ENCODE peak calls at places on chromosomes 5 and 9, in eight cellular contexts. J is lower leg skin, R is endothelial cell, Z is heart right ventricle, V is spleen, F is GM23338, S is RWPE1, P is type B pancreatic cell. D is an unnamed sample.

GRCh38 chr9:106875548-106875947 is 12.6 kb downstream of the ZNF462 start:
- DNase-seq in J (no peak), R (no peak), Z (peak), V (no peak), F (no peak), S (no peak), P (no peak), D (no peak)

GRCh38 chr5:68478306-68479091 is 262.9 kb downstream of the PIK3R1 start:
- DNase-seq in J (no peak), R (no peak), Z (no peak), V (no peak), F (no peak), S (no peak), P (no peak), D (no peak)

GRCh38 chr5:180470966-180471582 is 23.1 kb upstream of the CNOT6 start:
- DNase-seq in J (peak), R (peak), Z (peak), V (peak), F (peak), S (peak), P (no peak), D (peak)

GRCh38 chr5:178895615-178896571 is at the start of gene ZFP2:
- DNase-seq in J (peak), R (peak), Z (peak), V (peak), F (peak), S (peak), P (peak), D (peak)

GRCh38 chr5:67193479-67193878 is 3.1 kb downstream of the CD180 start:
- DNase-seq in J (no peak), R (no peak), Z (no peak), V (no peak), F (no peak), S (no peak), P (no peak), D (no peak)

GRCh38 chr5:141507387-141508091 is 18.7 kb downstream of the PCDHGC5 start:
- DNase-seq in J (no peak), R (no peak), Z (peak), V (no peak), F (no peak), S (no peak), P (no peak), D (no peak)

GRCh38 chr5:9468070-9468388 is 77.8 kb downstream of the SEMA5A start:
- DNase-seq in J (peak), R (no peak), Z (no peak), V (no peak), F (no peak), S (peak), P (no peak), D (no peak)

GRCh38 chr9:36218011-36218410 is 27.3 kb downstream of the CLTA start:
- DNase-seq in J (no peak), R (no peak), Z (no peak), V (no peak), F (no peak), S (no peak), P (no peak), D (no peak)

GRCh38 chr5:58016329-58016728 is 443.6 kb downstream of the PLK2 start:
- DNase-seq in J (no peak), R (no peak), Z (no peak), V (no peak), F (no peak), S (peak), P (no peak), D (no peak)

GRCh38 chr5:115349001-115349817 is 52.8 kb upstream of the CCDC112 start:
- DNase-seq in J (peak), R (no peak), Z (no peak), V (no peak), F (no peak), S (peak), P (no peak), D (no peak)

GRCh38 chr5:73687357-73687756 is 61.4 kb downstream of the ARHGEF28 start:
- DNase-seq in J (no peak), R (no peak), Z (no peak), V (no peak), F (no peak), S (no peak), P (no peak), D (no peak)

GRCh38 chr5:76204713-76205112 is 121.5 kb downstream of the SV2C start:
- DNase-seq in J (peak), R (peak), Z (no peak), V (no peak), F (peak), S (peak), P (no peak), D (no peak)

GRCh38 chr9:93210324-93210973 is 26.5 kb downstream of the WNK2 start:
- DNase-seq in J (no peak), R (no peak), Z (no peak), V (peak), F (no peak), S (no peak), P (no peak), D (no peak)

GRCh38 chr9:120532475-120532874 is 47.5 kb downstream of the CDK5RAP2 start:
- DNase-seq in J (peak), R (no peak), Z (no peak), V (no peak), F (no peak), S (peak), P (no peak), D (no peak)

GRCh38 chr5:126831175-126831574 is 54.2 kb downstream of the LMNB1 start:
- DNase-seq in J (no peak), R (no peak), Z (no peak), V (no peak), F (no peak), S (no peak), P (no peak), D (no peak)

GRCh38 chr5:172530406-172530805 is 76.1 kb upstream of the SH3PXD2B start:
- DNase-seq in J (peak), R (no peak), Z (no peak), V (peak), F (no peak), S (no peak), P (peak), D (no peak)

GRCh38 chr9:81686614-81687520 is 2.5 kb downstream of the TLE1 start:
- DNase-seq in J (peak), R (peak), Z (peak), V (peak), F (peak), S (peak), P (peak), D (peak)

GRCh38 chr9:30103647-30104394 is 2280.6 kb upstream of the ACO1 start:
- DNase-seq in J (no peak), R (no peak), Z (no peak), V (no peak), F (no peak), S (no peak), P (no peak), D (no peak)

GRCh38 chr5:17952231-17952630 is 318.0 kb downstream of the TAF11L14 start:
- DNase-seq in J (no peak), R (no peak), Z (no peak), V (no peak), F (no peak), S (no peak), P (no peak), D (no peak)

GRCh38 chr5:97133106-97133505 is 9.3 kb downstream of the LIX1 start:
- DNase-seq in J (no peak), R (no peak), Z (no peak), V (no peak), F (no peak), S (no peak), P (no peak), D (no peak)

GRCh38 chr5:6832994-6833393 is 119.8 kb downstream of the TENT4A start:
- DNase-seq in J (no peak), R (no peak), Z (no peak), V (no peak), F (no peak), S (no peak), P (no peak), D (no peak)

GRCh38 chr5:149561848-149562247 is 10.6 kb upstream of the CSNK1A1 start:
- DNase-seq in J (no peak), R (no peak), Z (peak), V (no peak), F (peak), S (peak), P (no peak), D (no peak)

GRCh38 chr9:93815135-93815534 is 140.0 kb downstream of the BARX1 start:
- DNase-seq in J (no peak), R (no peak), Z (no peak), V (no peak), F (no peak), S (no peak), P (peak), D (no peak)

GRCh38 chr9:114484854-114485443 is 20.3 kb downstream of the WHRN start:
- DNase-seq in J (no peak), R (no peak), Z (no peak), V (no peak), F (no peak), S (peak), P (no peak), D (no peak)

GRCh38 chr9:77019010-77019809 is at the start of gene FOXB2:
- DNase-seq in J (no peak), R (peak), Z (no peak), V (no peak), F (peak), S (no peak), P (no peak), D (peak)

GRCh38 chr5:39584921-39585320 is 160.1 kb upstream of the DAB2 start:
- DNase-seq in J (no peak), R (no peak), Z (no peak), V (no peak), F (no peak), S (no peak), P (no peak), D (no peak)

GRCh38 chr9:133787749-133788015 is 49.5 kb upstream of the SARDH start:
- DNase-seq in J (no peak), R (no peak), Z (no peak), V (peak), F (peak), S (peak), P (no peak), D (no peak)

GRCh38 chr9:91134608-91135007 is 227.1 kb downstream of the AUH start:
- DNase-seq in J (no peak), R (no peak), Z (no peak), V (no peak), F (no peak), S (no peak), P (no peak), D (no peak)

GRCh38 chr5:176619569-176620332 is 9.8 kb upstream of the GPRIN1 start:
- DNase-seq in J (no peak), R (no peak), Z (no peak), V (no peak), F (peak), S (no peak), P (no peak), D (no peak)

GRCh38 chr5:6328173-6328572 is 50.2 kb downstream of the MED10 start:
- DNase-seq in J (no peak), R (peak), Z (peak), V (no peak), F (peak), S (peak), P (no peak), D (peak)

GRCh38 chr9:86639899-86640379 is 285.7 kb upstream of the TUT7 start:
- DNase-seq in J (no peak), R (peak), Z (no peak), V (no peak), F (peak), S (no peak), P (no peak), D (no peak)

GRCh38 chr5:8461543-8461942 is 592.6 kb downstream of the MTRR start:
- DNase-seq in J (no peak), R (no peak), Z (no peak), V (no peak), F (no peak), S (no peak), P (no peak), D (no peak)

GRCh38 chr5:6307304-6307703 is 71.0 kb downstream of the MED10 start:
- DNase-seq in J (no peak), R (no peak), Z (no peak), V (no peak), F (no peak), S (no peak), P (no peak), D (no peak)

DNA sequence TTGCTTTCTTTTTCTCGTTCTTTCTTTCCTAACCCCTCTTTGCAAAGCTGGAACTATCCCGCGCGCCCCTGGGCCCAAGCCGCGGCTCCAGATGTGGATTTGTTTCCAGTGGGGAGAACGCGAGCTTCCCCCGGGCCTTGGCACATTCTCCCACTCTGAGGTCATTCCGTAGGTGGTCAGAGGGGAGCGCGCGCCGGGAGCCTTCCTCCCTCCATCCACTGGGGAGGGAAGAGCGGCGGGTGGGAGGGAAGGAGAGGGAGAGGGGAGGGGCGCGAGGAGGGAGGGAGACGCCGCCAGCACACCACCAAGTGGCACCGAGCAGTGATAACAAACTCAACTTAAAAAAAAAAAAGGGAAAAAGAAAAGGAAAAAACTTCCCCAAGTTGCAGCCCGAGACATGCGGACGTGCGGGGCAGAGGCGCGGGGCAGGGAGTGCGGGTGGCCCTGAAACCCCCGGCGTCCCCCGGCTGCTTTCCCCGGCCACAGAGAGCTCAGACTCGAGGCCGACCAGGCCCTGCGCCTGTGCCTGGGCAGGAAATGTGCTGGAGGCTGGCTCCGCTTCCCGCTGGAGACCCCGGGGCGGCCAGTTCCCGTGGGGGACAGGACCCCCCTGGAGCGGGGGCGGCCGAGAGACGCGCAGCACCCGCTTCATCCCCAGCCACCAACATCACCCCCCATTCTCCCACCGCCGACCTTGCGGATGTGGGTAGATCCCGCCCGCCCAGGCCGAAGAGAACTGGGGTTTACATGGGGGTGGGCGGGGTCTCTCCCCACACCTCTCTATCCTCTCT is 3.1 kb downstream of the IER5L start:
- DNase-seq in J (peak), R (peak), Z (peak), V (peak), F (peak), S (peak), P (no peak), D (peak)
- TF ChIP-seq CTCF in J (no peak), R (no peak), Z (no peak), V (no peak), F (peak), S (no peak), P (peak), D (peak)

GRCh38 chr9:129353697-129354336 is 175.8 kb upstream of the IER5L start:
- DNase-seq in J (no peak), R (no peak), Z (no peak), V (no peak), F (no peak), S (no peak), P (no peak), D (no peak)
- TF ChIP-seq CTCF in J (no peak), R (no peak), Z (no peak), V (no peak), F (no peak), S (no peak), P (no peak), D (no peak)

GRCh38 chr5:92518318-92518913 is 1062.6 kb downstream of the NR2F1-AS1 start:
- DNase-seq in J (no peak), R (peak), Z (no peak), V (no peak), F (peak), S (peak), P (no peak), D (no peak)
- TF ChIP-seq CTCF in J (no peak), R (peak), Z (peak), V (no peak), F (peak), S (peak), P (peak), D (peak)

GRCh38 chr9:23603311-23603710 is 222.7 kb downstream of the ELAVL2 start:
- DNase-seq in J (no peak), R (no peak), Z (no peak), V (no peak), F (no peak), S (no peak), P (no peak), D (no peak)

GRCh38 chr9:23611874-23612273 is 214.2 kb downstream of the ELAVL2 start:
- DNase-seq in J (no peak), R (no peak), Z (no peak), V (no peak), F (no peak), S (no peak), P (no peak), D (no peak)

GRCh38 chr9:23606107-23606506 is 219.9 kb downstream of the ELAVL2 start:
- DNase-seq in J (no peak), R (no peak), Z (no peak), V (no peak), F (no peak), S (no peak), P (no peak), D (no peak)

GRCh38 chr9:23608456-23608855 is 217.6 kb downstream of the ELAVL2 start:
- DNase-seq in J (no peak), R (no peak), Z (no peak), V (no peak), F (no peak), S (no peak), P (no peak), D (no peak)
- TF ChIP-seq CTCF in J (no peak), R (no peak), Z (no peak), V (no peak), F (no peak), S (no peak), P (no peak), D (no peak)

DNA sequence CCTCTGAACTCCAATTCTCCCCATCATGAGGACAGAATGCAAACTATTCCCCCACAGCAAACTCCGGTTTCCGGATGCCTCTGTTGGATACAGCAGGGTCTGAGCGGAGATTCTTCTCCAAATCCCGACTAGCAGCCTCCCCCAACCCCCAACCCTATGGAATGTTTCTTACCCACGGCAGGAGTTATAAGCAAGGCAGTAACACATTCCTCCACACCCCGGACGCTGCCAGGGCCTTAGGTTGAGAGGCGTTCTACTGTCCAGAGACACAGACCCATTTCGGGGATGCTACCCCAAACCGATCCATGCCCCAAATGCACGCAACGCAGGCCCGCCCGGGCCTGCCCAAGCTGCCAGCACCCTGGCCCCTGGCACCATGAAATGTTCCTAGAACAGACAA is 85.6 kb upstream of the LMX1B start:
- DNase-seq in J (no peak), R (no peak), Z (no peak), V (peak), F (no peak), S (no peak), P (no peak), D (no peak)
- TF ChIP-seq CTCF in J (no peak), R (no peak), Z (no peak), V (no peak), F (no peak), S (no peak), P (no peak), D (no peak)

GRCh38 chr5:15951550-15951949 is 228.0 kb downstream of the MARCHF11 start:
- DNase-seq in J (no peak), R (no peak), Z (no peak), V (no peak), F (no peak), S (no peak), P (no peak), D (no peak)

GRCh38 chr5:15951126-15951525 is 228.5 kb downstream of the MARCHF11 start:
- DNase-seq in J (no peak), R (no peak), Z (no peak), V (no peak), F (no peak), S (no peak), P (no peak), D (no peak)

GRCh38 chr5:15943487-15943886 is 236.1 kb downstream of the MARCHF11 start:
- DNase-seq in J (no peak), R (no peak), Z (no peak), V (no peak), F (no peak), S (no peak), P (no peak), D (no peak)

GRCh38 chr5:15946026-15946425 is 233.6 kb downstream of the MARCHF11 start:
- DNase-seq in J (no peak), R (no peak), Z (no peak), V (no peak), F (no peak), S (no peak), P (no peak), D (no peak)

GRCh38 chr5:15948225-15948624 is 231.4 kb downstream of the MARCHF11 start:
- DNase-seq in J (no peak), R (no peak), Z (no peak), V (no peak), F (no peak), S (no peak), P (no peak), D (no peak)
- TF ChIP-seq CTCF in J (no peak), R (no peak), Z (no peak), V (no peak), F (peak), S (no peak), P (no peak), D (no peak)

GRCh38 chr5:55919625-55920024 is 68.5 kb downstream of the IL31RA start:
- DNase-seq in J (no peak), R (no peak), Z (no peak), V (no peak), F (no peak), S (no peak), P (no peak), D (no peak)

GRCh38 chr5:55921617-55922016 is 70.5 kb downstream of the IL31RA start:
- DNase-seq in J (no peak), R (no peak), Z (no peak), V (no peak), F (no peak), S (no peak), P (no peak), D (no peak)

GRCh38 chr5:55923177-55923872 is 71.4 kb downstream of the IL6ST start:
- DNase-seq in J (no peak), R (peak), Z (peak), V (no peak), F (peak), S (no peak), P (no peak), D (no peak)

GRCh38 chr5:55918097-55919035 is 67.2 kb downstream of the IL31RA start:
- DNase-seq in J (no peak), R (no peak), Z (no peak), V (no peak), F (no peak), S (no peak), P (no peak), D (no peak)

GRCh38 chr5:55920784-55921183 is 69.6 kb downstream of the IL31RA start:
- DNase-seq in J (no peak), R (no peak), Z (no peak), V (no peak), F (peak), S (no peak), P (no peak), D (no peak)
- TF ChIP-seq CTCF in J (no peak), R (no peak), Z (no peak), V (no peak), F (peak), S (peak), P (no peak), D (no peak)

DNA sequence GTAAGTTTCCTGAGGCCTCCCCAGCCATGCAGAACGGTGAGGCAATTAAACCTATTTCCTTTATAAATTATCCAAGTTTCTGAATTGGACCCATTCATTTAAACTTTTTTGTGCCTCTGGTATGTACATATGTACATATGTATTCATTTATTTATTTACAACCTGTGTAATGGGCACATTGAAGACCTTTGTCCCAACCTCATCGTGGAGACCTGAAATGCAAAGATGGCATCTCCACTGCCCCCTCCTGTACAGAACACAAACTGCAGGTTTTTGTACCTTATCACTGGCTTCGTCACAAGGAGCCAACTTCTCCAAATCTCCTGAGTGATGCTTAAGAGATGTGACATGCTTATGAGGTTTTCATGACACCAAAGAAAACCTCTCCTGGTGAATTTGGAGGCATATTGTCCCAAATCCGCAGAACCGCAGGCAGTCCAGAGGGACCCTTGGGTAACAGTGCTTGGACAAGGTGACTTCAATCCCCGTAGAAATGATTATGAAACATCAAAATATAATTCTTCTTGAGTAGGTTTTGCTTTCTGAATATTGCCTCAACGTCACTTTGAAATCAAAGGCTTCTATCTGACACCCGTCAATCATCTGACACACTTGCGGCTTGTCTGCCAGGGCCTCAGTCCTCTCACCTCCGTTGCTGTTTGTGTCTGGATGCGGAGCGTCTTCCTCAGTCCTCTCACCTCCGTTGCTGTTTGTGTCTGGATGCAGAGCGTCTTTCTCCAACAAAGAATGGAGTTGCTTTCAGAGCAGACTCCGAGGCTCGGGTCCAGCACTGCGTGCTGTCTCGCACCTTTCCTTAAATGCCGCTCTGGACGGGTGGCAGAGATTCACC is 135.0 kb upstream of the IRX4 start:
- DNase-seq in J (no peak), R (peak), Z (no peak), V (no peak), F (peak), S (no peak), P (no peak), D (peak)
- TF ChIP-seq CTCF in J (no peak), R (peak), Z (peak), V (no peak), F (peak), S (peak), P (peak), D (peak)